ENCODE peak calls at places on chromosomes 12 and 14, in six cellular contexts. Q is IMR-90, R is trophoblast cell, G is H1, J is H9, V is mesenchymal stem cell. X is an unnamed sample.

GRCh38 chr12:25518512-25518911 is 34.6 kb downstream of the LMNTD1 start:
- DNase-seq in Q (peak), R (no peak), G (no peak), J (no peak), V (no peak), X (no peak)

GRCh38 chr12:106080111-106080732 is 58.5 kb downstream of the NUAK1 start:
- DNase-seq in Q (peak), R (no peak), G (no peak), J (no peak), V (peak), X (peak)

GRCh38 chr12:123808167-123808566 is 46.1 kb downstream of the DNAH10 start:
- DNase-seq in Q (peak), R (no peak), G (no peak), J (peak), V (no peak), X (no peak)

GRCh38 chr12:29176951-29177350 is 27.9 kb downstream of the FAR2 start:
- DNase-seq in Q (peak), R (no peak), G (no peak), J (no peak), V (peak), X (no peak)

GRCh38 chr14:85293820-85294219 is 236.1 kb upstream of the FLRT2 start:
- DNase-seq in Q (no peak), R (no peak), G (no peak), J (no peak), V (no peak), X (no peak)

GRCh38 chr14:71722885-71723284 is 209.3 kb upstream of the RGS6 start:
- DNase-seq in Q (no peak), R (no peak), G (no peak), J (no peak), V (no peak), X (no peak)

GRCh38 chr12:95116773-95117172 is 43.4 kb upstream of the NR2C1 start:
- DNase-seq in Q (no peak), R (no peak), G (no peak), J (peak), V (no peak), X (no peak)

GRCh38 chr14:104196461-104197180 is 58.2 kb downstream of the KIF26A start:
- DNase-seq in Q (no peak), R (no peak), G (no peak), J (no peak), V (no peak), X (no peak)

GRCh38 chr12:115609356-115609755 is 668.1 kb downstream of the MED13L start:
- DNase-seq in Q (peak), R (no peak), G (no peak), J (no peak), V (no peak), X (no peak)

GRCh38 chr12:32679910-32680217 is 763 bp downstream of the DNM1L start:
- DNase-seq in Q (no peak), R (no peak), G (no peak), J (no peak), V (no peak), X (no peak)

GRCh38 chr14:64388533-64389243 is 535 bp downstream of the MTHFD1 start:
- DNase-seq in Q (peak), R (peak), G (no peak), J (no peak), V (peak), X (no peak)

GRCh38 chr12:5500326-5500659 is 68.4 kb downstream of the NTF3 start:
- DNase-seq in Q (no peak), R (no peak), G (no peak), J (no peak), V (no peak), X (no peak)

GRCh38 chr12:5498806-5499205 is 66.9 kb downstream of the NTF3 start:
- DNase-seq in Q (no peak), R (no peak), G (no peak), J (no peak), V (no peak), X (no peak)

GRCh38 chr12:5498081-5498480 is 66.2 kb downstream of the NTF3 start:
- DNase-seq in Q (peak), R (no peak), G (no peak), J (no peak), V (peak), X (no peak)

GRCh38 chr12:5499566-5500325 is 67.8 kb downstream of the NTF3 start:
- DNase-seq in Q (peak), R (no peak), G (no peak), J (no peak), V (peak), X (no peak)

DNA sequence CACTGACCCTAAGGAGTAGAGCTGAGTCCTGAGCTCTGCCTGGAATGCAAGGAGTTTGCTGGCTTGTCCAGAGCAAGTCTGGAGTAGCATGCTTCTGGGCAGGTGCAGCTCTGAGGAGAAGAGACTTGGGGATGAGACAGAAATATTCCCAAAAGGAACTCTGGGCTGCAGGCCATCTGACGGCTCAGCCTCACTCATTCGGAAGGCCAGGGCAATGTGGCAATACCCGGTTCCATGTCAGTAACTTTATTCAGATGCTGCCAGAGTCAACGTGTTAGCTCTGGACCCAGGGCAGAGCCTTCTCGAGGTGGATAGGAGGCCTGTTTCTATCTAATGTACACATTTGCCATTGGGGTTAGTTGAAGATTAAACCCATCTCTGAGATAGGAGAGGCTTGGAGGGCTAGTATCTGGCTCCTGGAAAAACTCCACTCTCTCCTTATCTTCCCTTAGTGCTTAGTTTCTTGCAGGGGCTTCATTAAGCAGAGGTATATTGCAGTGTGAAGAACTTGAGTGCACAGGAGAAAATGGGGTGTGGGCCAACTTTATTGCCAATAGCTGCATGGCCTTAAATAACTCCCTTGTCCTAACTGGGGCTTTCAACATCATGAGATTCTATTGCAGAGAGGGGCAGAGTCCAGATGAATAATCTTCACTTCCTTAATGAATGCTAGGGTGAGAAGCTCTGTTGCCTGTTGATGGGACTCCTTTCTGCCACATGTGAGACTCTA is 65.6 kb downstream of the NTF3 start:
- DNase-seq in Q (peak), R (no peak), G (no peak), J (no peak), V (peak), X (no peak)
- H4K91ac ChIP-seq in Q (no peak), R (no peak), G (no peak), J (no peak), V (no peak), X (no peak)

DNA sequence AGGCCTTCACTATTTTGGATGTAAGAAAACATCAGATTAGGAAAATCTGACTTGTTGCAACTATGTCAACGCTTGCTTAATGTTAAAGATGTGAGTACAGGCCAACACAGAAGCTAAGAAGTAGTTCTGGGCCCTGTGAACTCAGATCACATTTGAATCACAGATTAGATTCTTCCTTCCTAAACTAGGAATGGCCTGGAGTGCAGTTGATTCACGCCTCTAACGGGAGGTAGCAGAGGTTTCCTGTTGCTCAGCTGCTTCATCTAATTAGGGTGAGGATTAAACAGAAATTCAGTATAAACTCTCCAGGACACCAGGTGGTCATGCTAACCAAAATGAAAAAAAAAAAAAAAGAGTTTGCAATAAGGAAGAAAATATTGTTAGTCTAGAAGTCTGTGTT is 314.3 kb downstream of the TRHDE start:
- DNase-seq in Q (no peak), R (no peak), G (no peak), J (no peak), V (no peak), X (no peak)
- H2BK5ac ChIP-seq in Q (no peak), R (no peak), G (no peak), J (no peak), V (no peak), X (no peak)

GRCh38 chr14:97005908-97006307 is 208.7 kb downstream of the VRK1 start:
- DNase-seq in Q (no peak), R (no peak), G (no peak), J (no peak), V (no peak), X (no peak)
- H4K91ac ChIP-seq in Q (no peak), R (no peak), G (no peak), J (no peak), V (no peak), X (no peak)

GRCh38 chr12:49019120-49019430 is 499 bp upstream of the PRKAG1 start:
- DNase-seq in Q (no peak), R (no peak), G (no peak), J (no peak), V (no peak), X (no peak)
- H2BK5ac ChIP-seq in Q (peak), R (no peak), G (peak), J (no peak), V (no peak), X (no peak)